ENCODE peak calls at places on chromosomes 2 and 18, in six cellular contexts. One of them, this sample, is unnamed.

GRCh38 chr2:111932841-111933291 is 34.5 kb downstream of the MERTK start:
- DNase-seq in endothelial cell of umbilical vein: no peak
- DNase-seq in body of pancreas: no peak
- DNase-seq in foreskin fibroblast: no peak
- DNase-seq in lower leg skin: no peak
- DNase-seq in coronary artery: no peak
- DNase-seq in this sample: no peak

GRCh38 chr18:13455960-13456471 is 237.5 kb downstream of the LDLRAD4 start:
- DNase-seq in endothelial cell of umbilical vein: no peak
- DNase-seq in body of pancreas: peak; percentile 16
- DNase-seq in foreskin fibroblast: no peak
- DNase-seq in lower leg skin: peak; percentile 74
- DNase-seq in coronary artery: peak; percentile 52
- DNase-seq in this sample: no peak

GRCh38 chr2:135638825-135639224 is 102.8 kb upstream of the UBXN4 start:
- DNase-seq in endothelial cell of umbilical vein: no peak
- DNase-seq in body of pancreas: no peak
- DNase-seq in foreskin fibroblast: no peak
- DNase-seq in lower leg skin: no peak
- DNase-seq in coronary artery: no peak
- DNase-seq in this sample: no peak

GRCh38 chr2:112317303-112318158 is 42.1 kb downstream of the ZC3H6 start:
- DNase-seq in endothelial cell of umbilical vein: peak; percentile 35
- DNase-seq in body of pancreas: no peak
- DNase-seq in foreskin fibroblast: no peak
- DNase-seq in lower leg skin: no peak
- DNase-seq in coronary artery: no peak
- DNase-seq in this sample: no peak

GRCh38 chr2:40155728-40156127 is 296.2 kb downstream of the SLC8A1 start:
- DNase-seq in endothelial cell of umbilical vein: no peak
- DNase-seq in body of pancreas: no peak
- DNase-seq in foreskin fibroblast: no peak
- DNase-seq in lower leg skin: no peak
- DNase-seq in coronary artery: no peak
- DNase-seq in this sample: peak; percentile 23

GRCh38 chr2:88669371-88670214 is 21.9 kb upstream of the RPIA start:
- DNase-seq in endothelial cell of umbilical vein: peak; percentile 55
- DNase-seq in body of pancreas: peak; percentile 69
- DNase-seq in foreskin fibroblast: peak; percentile 21
- DNase-seq in lower leg skin: no peak
- DNase-seq in coronary artery: no peak
- DNase-seq in this sample: peak; percentile 22

GRCh38 chr18:49247786-49248185 is 212.7 kb downstream of the DYM start:
- DNase-seq in endothelial cell of umbilical vein: peak; percentile 72
- DNase-seq in body of pancreas: no peak
- DNase-seq in foreskin fibroblast: peak; percentile 39
- DNase-seq in lower leg skin: no peak
- DNase-seq in coronary artery: no peak
- DNase-seq in this sample: peak; percentile 14

GRCh38 chr2:197909377-197909776 is 105.0 kb downstream of the PLCL1 start:
- DNase-seq in endothelial cell of umbilical vein: peak; percentile 34
- DNase-seq in body of pancreas: peak; percentile 10
- DNase-seq in foreskin fibroblast: peak; percentile 68
- DNase-seq in lower leg skin: no peak
- DNase-seq in coronary artery: no peak
- DNase-seq in this sample: peak; percentile 82

GRCh38 chr2:30681022-30681421 is 126.2 kb downstream of the CAPN13 start:
- DNase-seq in endothelial cell of umbilical vein: no peak
- DNase-seq in body of pancreas: no peak
- DNase-seq in foreskin fibroblast: no peak
- DNase-seq in lower leg skin: no peak
- DNase-seq in coronary artery: no peak
- DNase-seq in this sample: no peak

GRCh38 chr2:86764661-86765307 is 25.9 kb downstream of the CD8A start:
- DNase-seq in endothelial cell of umbilical vein: peak; percentile 73
- DNase-seq in body of pancreas: no peak
- DNase-seq in foreskin fibroblast: peak; percentile 25
- DNase-seq in lower leg skin: no peak
- DNase-seq in coronary artery: no peak
- DNase-seq in this sample: peak; percentile 25

GRCh38 chr2:121075006-121075545 is 209.9 kb downstream of the TFCP2L1 start:
- DNase-seq in endothelial cell of umbilical vein: peak; percentile 74
- DNase-seq in body of pancreas: peak; percentile 52
- DNase-seq in foreskin fibroblast: peak; percentile 94
- DNase-seq in lower leg skin: no peak
- DNase-seq in coronary artery: no peak
- DNase-seq in this sample: peak; percentile 98

GRCh38 chr2:17227856-17228255 is 290.4 kb downstream of the RAD51AP2 start:
- DNase-seq in endothelial cell of umbilical vein: no peak
- DNase-seq in body of pancreas: no peak
- DNase-seq in foreskin fibroblast: no peak
- DNase-seq in lower leg skin: no peak
- DNase-seq in coronary artery: no peak
- DNase-seq in this sample: no peak

GRCh38 chr18:79512461-79513380 is 117.0 kb downstream of the NFATC1 start:
- DNase-seq in endothelial cell of umbilical vein: no peak
- DNase-seq in body of pancreas: peak; percentile 2
- DNase-seq in foreskin fibroblast: no peak
- DNase-seq in lower leg skin: peak; percentile 70
- DNase-seq in coronary artery: peak; percentile 52
- DNase-seq in this sample: no peak

GRCh38 chr2:6580982-6581381 is 284.7 kb downstream of the CMPK2 start:
- DNase-seq in endothelial cell of umbilical vein: no peak
- DNase-seq in body of pancreas: no peak
- DNase-seq in foreskin fibroblast: peak; percentile 69
- DNase-seq in lower leg skin: no peak
- DNase-seq in coronary artery: no peak
- DNase-seq in this sample: peak; percentile 76

GRCh38 chr2:208359632-208359986 is 47.0 kb upstream of the PTH2R start:
- DNase-seq in endothelial cell of umbilical vein: no peak
- DNase-seq in body of pancreas: no peak
- DNase-seq in foreskin fibroblast: no peak
- DNase-seq in lower leg skin: no peak
- DNase-seq in coronary artery: no peak
- DNase-seq in this sample: no peak

GRCh38 chr2:200795044-200795443 is 16.7 kb upstream of the BZW1 start:
- DNase-seq in endothelial cell of umbilical vein: no peak
- DNase-seq in body of pancreas: no peak
- DNase-seq in foreskin fibroblast: no peak
- DNase-seq in lower leg skin: no peak
- DNase-seq in coronary artery: no peak
- DNase-seq in this sample: no peak

GRCh38 chr2:8599421-8600242 is 82.2 kb upstream of the ID2 start:
- DNase-seq in endothelial cell of umbilical vein: no peak
- DNase-seq in body of pancreas: no peak
- DNase-seq in foreskin fibroblast: no peak
- DNase-seq in lower leg skin: no peak
- DNase-seq in coronary artery: no peak
- DNase-seq in this sample: no peak

GRCh38 chr2:66389651-66390131 is 45.2 kb upstream of the MEIS1 start:
- DNase-seq in endothelial cell of umbilical vein: no peak
- DNase-seq in body of pancreas: no peak
- DNase-seq in foreskin fibroblast: no peak
- DNase-seq in lower leg skin: no peak
- DNase-seq in coronary artery: no peak
- DNase-seq in this sample: no peak

GRCh38 chr2:5926896-5927512 is 234.8 kb downstream of the SOX11 start:
- DNase-seq in endothelial cell of umbilical vein: no peak
- DNase-seq in body of pancreas: no peak
- DNase-seq in foreskin fibroblast: no peak
- DNase-seq in lower leg skin: no peak
- DNase-seq in coronary artery: no peak
- DNase-seq in this sample: no peak

GRCh38 chr18:5237083-5237722 is 40.1 kb upstream of the AKAIN1 start:
- DNase-seq in endothelial cell of umbilical vein: no peak
- DNase-seq in body of pancreas: no peak
- DNase-seq in foreskin fibroblast: no peak
- DNase-seq in lower leg skin: no peak
- DNase-seq in coronary artery: peak; percentile 83
- DNase-seq in this sample: no peak

GRCh38 chr2:47888581-47889280 is 17.6 kb downstream of the FBXO11 start:
- DNase-seq in endothelial cell of umbilical vein: no peak
- DNase-seq in body of pancreas: no peak
- DNase-seq in foreskin fibroblast: no peak
- DNase-seq in lower leg skin: no peak
- DNase-seq in coronary artery: no peak
- DNase-seq in this sample: no peak

GRCh38 chr2:167745667-167746066 is 501.7 kb downstream of the STK39 start:
- DNase-seq in endothelial cell of umbilical vein: no peak
- DNase-seq in body of pancreas: no peak
- DNase-seq in foreskin fibroblast: no peak
- DNase-seq in lower leg skin: no peak
- DNase-seq in coronary artery: no peak
- DNase-seq in this sample: no peak

GRCh38 chr2:12970861-12971260 is 254.1 kb downstream of the TRIB2 start:
- DNase-seq in endothelial cell of umbilical vein: no peak
- DNase-seq in body of pancreas: no peak
- DNase-seq in foreskin fibroblast: peak; percentile 58
- DNase-seq in lower leg skin: no peak
- DNase-seq in coronary artery: no peak
- DNase-seq in this sample: peak; percentile 72

GRCh38 chr18:12946549-12947354 is 1.1 kb upstream of the SEH1L start:
- DNase-seq in endothelial cell of umbilical vein: no peak
- DNase-seq in body of pancreas: no peak
- DNase-seq in foreskin fibroblast: peak; percentile 82
- DNase-seq in lower leg skin: no peak
- DNase-seq in coronary artery: peak; percentile 83
- DNase-seq in this sample: peak; percentile 85

GRCh38 chr18:37564796-37565137 is 831 bp downstream of the CELF4 start:
- DNase-seq in endothelial cell of umbilical vein: peak; percentile 19
- DNase-seq in body of pancreas: peak; percentile 71
- DNase-seq in foreskin fibroblast: peak; percentile 23
- DNase-seq in lower leg skin: no peak
- DNase-seq in coronary artery: no peak
- DNase-seq in this sample: no peak

GRCh38 chr2:217907266-217907665 is 95.5 kb downstream of the TNS1 start:
- DNase-seq in endothelial cell of umbilical vein: no peak
- DNase-seq in body of pancreas: no peak
- DNase-seq in foreskin fibroblast: no peak
- DNase-seq in lower leg skin: no peak
- DNase-seq in coronary artery: no peak
- DNase-seq in this sample: no peak

GRCh38 chr2:217910875-217911212 is 92.0 kb downstream of the TNS1 start:
- DNase-seq in endothelial cell of umbilical vein: no peak
- DNase-seq in body of pancreas: no peak
- DNase-seq in foreskin fibroblast: no peak
- DNase-seq in lower leg skin: no peak
- DNase-seq in coronary artery: no peak
- DNase-seq in this sample: no peak

GRCh38 chr2:217908544-217908943 is 94.3 kb downstream of the TNS1 start:
- DNase-seq in endothelial cell of umbilical vein: no peak
- DNase-seq in body of pancreas: no peak
- DNase-seq in foreskin fibroblast: no peak
- DNase-seq in lower leg skin: no peak
- DNase-seq in coronary artery: no peak
- DNase-seq in this sample: no peak

GRCh38 chr2:217911283-217911965 is 91.4 kb downstream of the TNS1 start:
- DNase-seq in endothelial cell of umbilical vein: no peak
- DNase-seq in body of pancreas: no peak
- DNase-seq in foreskin fibroblast: no peak
- DNase-seq in lower leg skin: no peak
- DNase-seq in coronary artery: no peak
- DNase-seq in this sample: no peak

GRCh38 chr2:217909156-217909820 is 93.5 kb downstream of the TNS1 start:
- DNase-seq in endothelial cell of umbilical vein: no peak
- DNase-seq in body of pancreas: no peak
- DNase-seq in foreskin fibroblast: no peak
- DNase-seq in lower leg skin: no peak
- DNase-seq in coronary artery: no peak
- DNase-seq in this sample: no peak
- TF ChIP-seq CTCF in endothelial cell of umbilical vein: no peak
- TF ChIP-seq CTCF in body of pancreas: no peak
- TF ChIP-seq CTCF in foreskin fibroblast: peak; percentile 10
- TF ChIP-seq CTCF in lower leg skin: no peak
- TF ChIP-seq CTCF in coronary artery: no peak
- TF ChIP-seq CTCF in this sample: no peak

GRCh38 chr2:127133793-127134192 is 26.8 kb upstream of the BIN1 start:
- DNase-seq in endothelial cell of umbilical vein: no peak
- DNase-seq in body of pancreas: no peak
- DNase-seq in foreskin fibroblast: no peak
- DNase-seq in lower leg skin: no peak
- DNase-seq in coronary artery: no peak
- DNase-seq in this sample: no peak

GRCh38 chr2:127134235-127134634 is 27.3 kb upstream of the BIN1 start:
- DNase-seq in endothelial cell of umbilical vein: no peak
- DNase-seq in body of pancreas: no peak
- DNase-seq in foreskin fibroblast: no peak
- DNase-seq in lower leg skin: no peak
- DNase-seq in coronary artery: no peak
- DNase-seq in this sample: no peak

GRCh38 chr2:127125821-127126220 is 18.9 kb upstream of the BIN1 start:
- DNase-seq in endothelial cell of umbilical vein: no peak
- DNase-seq in body of pancreas: no peak
- DNase-seq in foreskin fibroblast: no peak
- DNase-seq in lower leg skin: no peak
- DNase-seq in coronary artery: no peak
- DNase-seq in this sample: no peak

GRCh38 chr2:127128508-127128907 is 21.6 kb upstream of the BIN1 start:
- DNase-seq in endothelial cell of umbilical vein: no peak
- DNase-seq in body of pancreas: peak; percentile 80
- DNase-seq in foreskin fibroblast: no peak
- DNase-seq in lower leg skin: no peak
- DNase-seq in coronary artery: no peak
- DNase-seq in this sample: no peak

GRCh38 chr2:127130421-127130820 is 23.5 kb upstream of the BIN1 start:
- DNase-seq in endothelial cell of umbilical vein: no peak
- DNase-seq in body of pancreas: no peak
- DNase-seq in foreskin fibroblast: no peak
- DNase-seq in lower leg skin: no peak
- DNase-seq in coronary artery: no peak
- DNase-seq in this sample: no peak
- TF ChIP-seq CTCF in endothelial cell of umbilical vein: no peak
- TF ChIP-seq CTCF in body of pancreas: no peak
- TF ChIP-seq CTCF in foreskin fibroblast: no peak
- TF ChIP-seq CTCF in lower leg skin: no peak
- TF ChIP-seq CTCF in coronary artery: no peak
- TF ChIP-seq CTCF in this sample: peak; percentile 52

GRCh38 chr2:119753041-119753929 is 6.4 kb upstream of the PTPN4 start:
- DNase-seq in endothelial cell of umbilical vein: peak; percentile 65
- DNase-seq in body of pancreas: peak; percentile 39
- DNase-seq in foreskin fibroblast: peak; percentile 43
- DNase-seq in lower leg skin: no peak
- DNase-seq in coronary artery: no peak
- DNase-seq in this sample: peak; percentile 26
- TF ChIP-seq CTCF in endothelial cell of umbilical vein: peak; percentile 68
- TF ChIP-seq CTCF in body of pancreas: peak; percentile 64
- TF ChIP-seq CTCF in foreskin fibroblast: peak; percentile 70
- TF ChIP-seq CTCF in lower leg skin: no peak
- TF ChIP-seq CTCF in coronary artery: no peak
- TF ChIP-seq CTCF in this sample: peak; percentile 75

DNA sequence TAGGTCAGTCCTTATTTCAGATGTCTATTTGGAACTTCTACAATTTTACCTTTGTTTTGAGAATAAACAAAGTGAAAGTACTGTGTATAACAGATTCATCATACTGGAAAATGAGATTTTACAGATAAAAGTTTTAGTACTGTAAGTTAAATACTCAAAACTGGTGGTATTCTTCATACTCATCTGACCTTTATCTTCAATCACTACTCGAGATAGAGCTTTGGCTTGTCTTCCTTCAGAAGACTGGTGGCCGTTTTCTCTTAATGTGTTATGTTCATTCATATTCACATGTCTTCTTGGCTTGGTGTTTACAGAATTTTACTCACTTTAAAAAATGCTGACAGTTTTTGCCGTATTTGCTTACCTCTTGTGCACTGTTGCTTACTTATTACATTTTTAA is 2.1 kb downstream of the SPOPL start:
- DNase-seq in endothelial cell of umbilical vein: no peak
- DNase-seq in body of pancreas: no peak
- DNase-seq in foreskin fibroblast: no peak
- DNase-seq in lower leg skin: no peak
- DNase-seq in coronary artery: no peak
- DNase-seq in this sample: no peak
- TF ChIP-seq CTCF in endothelial cell of umbilical vein: no peak
- TF ChIP-seq CTCF in body of pancreas: no peak
- TF ChIP-seq CTCF in foreskin fibroblast: no peak
- TF ChIP-seq CTCF in lower leg skin: no peak
- TF ChIP-seq CTCF in coronary artery: no peak
- TF ChIP-seq CTCF in this sample: no peak

This sample was measured in HFFc6.